ENCODE peak calls at places on chromosome 17, in four cellular contexts. J is pons, X is AG10803, M is caudate nucleus. Y is an unnamed sample.

GRCh38 chr17:9973689-9974459 is 68.8 kb upstream of the RCVRN start:
- DNase-seq in J (no peak), M (no peak), X (no peak), Y (no peak)

GRCh38 chr17:72775914-72776313 is 316.6 kb downstream of the SLC39A11 start:
- DNase-seq in M (no peak), X (no peak), J (no peak), Y (no peak)

GRCh38 chr17:69489303-69489702 is 74.8 kb downstream of the MAP2K6 start:
- DNase-seq in X (no peak), J (no peak), M (no peak), Y (no peak)

GRCh38 chr17:50947844-50948514 is 81.8 kb upstream of the TOB1 start:
- DNase-seq in J (peak; percentile 49), M (no peak), X (no peak), Y (no peak)

GRCh38 chr17:37373530-37374159 is 2.1 kb upstream of the C17orf78 start:
- DNase-seq in X (peak; percentile 77), J (peak; percentile 92), M (peak; percentile 50), Y (peak; percentile 78)

GRCh38 chr17:39929657-39930407 is 2.3 kb downstream of the LRRC3C start:
- DNase-seq in M (no peak), J (no peak), X (peak; percentile 92), Y (no peak)

GRCh38 chr17:69967910-69968411 is 107.1 kb upstream of the KCNJ16 start:
- DNase-seq in X (peak; percentile 100), M (no peak), J (no peak), Y (no peak)

GRCh38 chr17:15651001-15651582 is 31.6 kb upstream of the FBXW10B start:
- DNase-seq in J (peak; percentile 43), X (no peak), M (no peak), Y (no peak)

GRCh38 chr17:55238931-55239297 is 25.8 kb upstream of the HLF start:
- DNase-seq in J (peak; percentile 13), M (peak; percentile 20), X (no peak), Y (peak; percentile 82)

GRCh38 chr17:45222994-45223540 is 1.4 kb downstream of the FMNL1 start:
- DNase-seq in J (no peak), X (no peak), M (no peak), Y (no peak)

GRCh38 chr17:64780096-64781012 is 118.2 kb upstream of the SMURF2 start:
- DNase-seq in X (no peak), M (no peak), J (no peak), Y (no peak)

GRCh38 chr17:63930951-63931575 is 1.1 kb downstream of the CD79B start:
- DNase-seq in X (no peak), J (no peak), M (no peak), Y (no peak)

GRCh38 chr17:75087558-75088453 is at the start of gene SLC16A5:
- DNase-seq in J (no peak), X (peak; percentile 87), M (no peak), Y (no peak)

GRCh38 chr17:72120878-72121163 is at the start of gene SOX9:
- DNase-seq in J (peak; percentile 96), M (peak; percentile 95), X (peak; percentile 94), Y (peak; percentile 92)

Y was measured in NCI-H2227 treated with DMSO at 0.1 percent for 48 hours.